ENCODE peak calls at places on chromosomes 1 and 21, in five cellular contexts. I is GM23338, P is K562, H is IMR-90, M is fibroblast of lung. X is an unnamed sample.

GRCh38 chr1:86100401-86100800 is 56.2 kb downstream of the COL24A1 start:
- DNase-seq in I (peak; percentile 55), P (no peak), H (no peak), M (no peak), X (no peak)

GRCh38 chr1:152933196-152933595 is 13.8 kb upstream of the SPRR5 start:
- DNase-seq in I (no peak), P (no peak), H (no peak), M (no peak), X (no peak)

GRCh38 chr1:46203738-46204405 is 738 bp downstream of the LURAP1 start:
- DNase-seq in I (peak; percentile 60), P (no peak), H (no peak), M (no peak), X (no peak)

GRCh38 chr1:167090289-167090942 is at the start of gene GPA33:
- DNase-seq in I (no peak), P (no peak), H (no peak), M (no peak), X (no peak)

GRCh38 chr1:214282696-214283225 is 1.8 kb downstream of the SMYD2 start:
- DNase-seq in I (no peak), P (no peak), H (no peak), M (no peak), X (no peak)

GRCh38 chr1:179021873-179022272 is 3.8 kb upstream of the FAM20B start:
- DNase-seq in I (no peak), P (no peak), H (peak; percentile 51), M (peak; percentile 64), X (no peak)

GRCh38 chr1:208161005-208161404 is 83.2 kb downstream of the PLXNA2 start:
- DNase-seq in I (peak; percentile 60), P (no peak), H (no peak), M (no peak), X (no peak)

GRCh38 chr1:236401698-236402097 is 7.6 kb downstream of the EDARADD start:
- DNase-seq in I (no peak), P (no peak), H (no peak), M (no peak), X (no peak)

GRCh38 chr1:21350132-21350885 is 60.0 kb upstream of the ECE1 start:
- DNase-seq in I (no peak), P (no peak), H (no peak), M (no peak), X (peak; percentile 28)

GRCh38 chr1:117009132-117009531 is 7.6 kb downstream of the CD101 start:
- DNase-seq in I (no peak), P (no peak), H (no peak), M (no peak), X (no peak)

GRCh38 chr1:31591425-31592093 is 15.2 kb downstream of the TINAGL1 start:
- DNase-seq in I (no peak), P (no peak), H (no peak), M (no peak), X (peak; percentile 24)

GRCh38 chr1:37477198-37477931 is 3.0 kb downstream of the ZC3H12A start:
- DNase-seq in I (peak; percentile 69), P (no peak), H (peak; percentile 78), M (no peak), X (peak; percentile 61)

GRCh38 chr1:165842363-165843129 is 15.1 kb downstream of the UCK2 start:
- DNase-seq in I (no peak), P (peak; percentile 68), H (peak; percentile 37), M (peak; percentile 47), X (peak; percentile 36)

GRCh38 chr1:219660666-219661463 is 48.0 kb upstream of the ZC3H11B start:
- DNase-seq in I (peak; percentile 96), P (peak; percentile 79), H (peak; percentile 88), M (peak; percentile 93), X (peak; percentile 81)

GRCh38 chr21:33477066-33477465 is 2.7 kb downstream of the TMEM50B start:
- DNase-seq in I (no peak), P (no peak), H (no peak), M (no peak), X (no peak)

GRCh38 chr21:33069243-33069642 is 698 bp upstream of the OLIG1 start:
- DNase-seq in I (no peak), P (no peak), H (no peak), M (no peak), X (no peak)

GRCh38 chr1:202281316-202282016 is 60.3 kb downstream of the UBE2T start:
- DNase-seq in I (peak; percentile 15), P (no peak), H (peak; percentile 81), M (peak; percentile 64), X (peak; percentile 87)

GRCh38 chr1:117365350-117366280 is 1.6 kb upstream of the MAN1A2 start:
- DNase-seq in I (no peak), P (no peak), H (peak; percentile 61), M (peak; percentile 18), X (peak; percentile 38)

DNA sequence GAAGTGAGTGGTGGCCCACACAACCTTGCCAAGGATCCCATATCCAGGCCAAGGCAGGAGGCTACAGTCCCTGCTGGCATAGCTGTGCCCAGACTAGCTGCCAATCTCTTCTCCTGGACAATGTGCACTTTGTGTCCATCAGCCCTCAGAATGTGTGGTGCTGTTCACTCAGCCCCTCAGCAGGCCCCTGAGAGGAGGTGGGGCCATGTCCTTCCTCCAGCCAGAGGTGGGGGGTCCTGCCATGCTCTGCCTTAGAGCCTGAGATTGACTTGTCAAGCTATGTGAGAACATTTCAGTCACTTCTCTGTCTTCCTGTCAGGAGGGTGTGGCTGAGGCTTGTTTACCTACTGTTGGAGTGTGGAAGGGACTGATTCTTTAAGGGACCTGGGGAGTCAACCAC is 1.4 kb downstream of the NCF2 start:
- DNase-seq in I (no peak), P (no peak), H (no peak), M (no peak), X (no peak)
- H2AFZ ChIP-seq in I (peak overlapping the region; percentile 92), P (no peak overlapping the region), H (no peak overlapping the region), M (no peak overlapping the region), X (no peak overlapping the region)

GRCh38 chr1:59070607-59071006 is 226.3 kb upstream of the FGGY start:
- DNase-seq in I (no peak), P (no peak), H (peak; percentile 13), M (no peak), X (no peak)

GRCh38 chr1:59071289-59071688 is 225.6 kb upstream of the FGGY start:
- DNase-seq in I (no peak), P (no peak), H (no peak), M (no peak), X (no peak)

GRCh38 chr1:59074574-59074973 is 222.3 kb upstream of the FGGY start:
- DNase-seq in I (no peak), P (no peak), H (no peak), M (no peak), X (no peak)

GRCh38 chr1:59075021-59075420 is 221.9 kb upstream of the FGGY start:
- DNase-seq in I (no peak), P (no peak), H (no peak), M (no peak), X (no peak)

GRCh38 chr1:59072017-59072947 is 224.6 kb upstream of the FGGY start:
- DNase-seq in I (peak; percentile 26), P (no peak), H (peak; percentile 4), M (no peak), X (no peak)
- H3K4me3 ChIP-seq in I (peak overlapping the region; percentile 12), P (no peak overlapping the region), H (no peak overlapping the region), M (no peak overlapping the region), X (no peak overlapping the region)

DNA sequence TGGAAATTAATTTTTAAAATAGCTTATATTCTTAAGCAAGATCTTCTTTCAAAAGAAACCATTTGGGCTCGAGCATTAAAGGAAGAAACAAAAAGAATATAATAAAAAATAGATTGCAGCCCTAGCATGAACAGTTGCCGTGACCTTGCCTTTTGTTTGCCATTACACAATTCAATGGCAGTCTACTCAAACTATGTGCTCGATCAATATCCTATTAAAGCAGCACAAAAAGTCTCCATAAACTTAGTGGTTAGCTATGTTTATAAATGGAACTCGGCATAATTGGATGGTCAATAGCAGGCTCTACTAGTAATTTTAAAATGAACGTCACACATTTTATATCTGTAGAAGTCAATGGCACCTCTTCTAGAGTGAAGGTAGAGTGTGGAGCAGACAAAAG is 256.5 kb downstream of the NFIA start:
- DNase-seq in I (no peak), P (no peak), H (no peak), M (no peak), X (no peak)
- H2AFZ ChIP-seq in I (no peak overlapping the region), P (no peak overlapping the region), H (no peak overlapping the region), M (no peak overlapping the region), X (no peak overlapping the region)

DNA sequence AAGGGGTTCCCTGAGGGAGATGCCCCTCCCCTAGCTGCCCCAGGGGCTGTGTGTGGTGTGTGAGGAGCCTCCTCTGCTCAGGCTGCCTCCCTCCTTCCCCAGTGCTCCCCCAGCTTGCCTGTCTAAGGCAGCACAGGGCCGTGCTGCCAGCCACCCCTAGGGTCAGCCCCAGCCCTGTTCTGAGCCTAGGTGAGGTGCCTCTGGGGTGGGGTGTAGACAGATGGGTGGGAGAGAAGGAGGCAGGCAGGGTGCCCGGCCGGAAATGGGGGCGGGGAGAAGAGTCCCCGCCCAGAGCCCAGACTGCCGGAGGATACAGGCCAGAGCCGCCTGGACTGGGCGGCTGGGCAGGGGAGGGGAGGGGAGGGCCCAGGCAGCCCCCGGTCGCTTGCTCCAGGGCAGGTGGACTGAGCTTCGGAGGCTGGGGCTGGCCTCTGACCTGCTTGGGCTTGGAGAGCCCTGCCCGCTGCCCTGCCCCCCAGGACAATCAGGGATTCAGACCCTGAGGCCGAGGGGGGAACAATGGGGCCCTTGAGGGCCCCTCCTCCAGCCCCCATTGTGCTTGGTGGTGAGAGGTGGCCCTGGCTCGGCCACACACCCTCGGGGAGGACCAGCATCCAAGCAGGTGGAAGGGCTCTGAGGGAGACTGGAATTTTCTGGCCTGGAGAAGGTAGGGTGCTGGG is at the start of gene GJC2:
- DNase-seq in I (peak; percentile 41), P (peak; percentile 81), H (peak; percentile 18), M (peak; percentile 33), X (no peak)
- H3K4me3 ChIP-seq in I (no peak within 1 kb of the TSS), P (no peak within 1 kb of the TSS), H (no peak within 1 kb of the TSS), M (peak within 1 kb of the TSS; percentile 30), X (no peak within 1 kb of the TSS)

DNA sequence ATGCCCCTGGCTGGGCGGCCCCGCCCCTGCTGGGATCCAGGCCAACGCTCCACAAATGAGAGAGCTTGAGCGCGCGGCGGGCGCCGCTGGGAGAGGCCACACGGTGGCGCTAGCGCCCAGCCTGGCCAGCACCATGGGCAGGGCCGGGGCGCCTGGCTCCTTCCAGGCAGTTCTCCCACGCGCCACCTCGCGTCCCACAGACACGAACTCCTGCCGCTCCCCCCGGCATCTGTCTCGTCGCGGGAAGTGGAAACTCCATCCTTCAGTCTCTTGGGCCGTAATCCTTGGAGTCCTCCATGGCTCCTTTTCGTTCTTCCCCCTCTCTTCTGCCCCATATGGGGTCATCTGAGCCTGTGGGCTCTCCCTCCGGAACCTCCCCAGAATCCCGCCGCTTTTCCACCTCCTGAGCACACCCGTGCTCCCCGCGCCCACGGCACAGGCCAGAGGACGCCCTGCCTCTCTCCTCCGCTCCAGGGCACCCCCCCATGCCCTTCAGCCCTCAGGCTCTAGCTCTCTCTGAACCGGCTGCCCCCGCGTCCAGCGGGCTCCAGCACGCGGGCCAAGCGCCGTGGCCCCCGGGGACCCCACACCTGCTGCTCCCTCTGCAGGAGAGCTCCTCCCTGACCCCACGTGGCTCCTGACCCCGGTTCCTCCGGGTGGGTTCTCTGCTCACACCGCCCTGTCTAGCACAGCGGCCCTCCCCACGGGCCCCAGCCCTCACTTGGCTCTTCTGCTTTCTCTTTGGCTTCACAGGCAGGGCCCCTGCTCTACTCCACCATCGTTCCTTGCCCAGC is 31.9 kb upstream of the EDN2 start:
- DNase-seq in I (peak; percentile 83), P (peak; percentile 97), H (peak; percentile 83), M (peak; percentile 87), X (peak; percentile 56)
- H2AFZ ChIP-seq in I (peak overlapping the region; percentile 99), P (peak overlapping the region; percentile 75), H (peak overlapping the region; percentile 94), M (peak overlapping the region; percentile 58), X (peak overlapping the region; percentile 70)

DNA sequence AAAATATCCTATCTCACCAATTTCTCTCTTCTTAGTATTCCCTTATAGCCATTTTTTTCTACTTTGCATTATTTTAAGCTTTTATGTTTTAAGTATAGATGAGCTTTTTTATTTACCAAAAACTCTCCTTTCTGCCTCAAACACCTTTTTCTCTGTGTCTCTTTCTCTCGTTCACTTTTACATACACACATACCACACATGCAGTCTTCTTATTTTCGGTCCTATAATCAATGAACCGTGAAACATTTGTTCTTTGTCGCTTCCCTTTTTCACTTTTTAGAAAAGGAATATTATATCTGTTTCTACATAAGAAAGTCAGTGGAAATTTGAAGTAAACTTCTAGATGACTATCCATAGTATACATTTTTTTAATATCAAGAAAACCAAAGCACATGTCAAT is 183.2 kb downstream of the MRPL39 start:
- DNase-seq in I (no peak), P (no peak), H (no peak), M (no peak), X (no peak)
- H3K4me3 ChIP-seq in I (no peak overlapping the region), P (no peak overlapping the region), H (no peak overlapping the region), M (no peak overlapping the region), X (no peak overlapping the region)